ENCODE peak calls at places on chromosomes 5 and 9, in five cellular contexts. F is ovary, O is astrocyte, K is adrenal gland, X is colonic mucosa. J is an unnamed sample. For H3K36me3 and H3K9me3, the result is how much of the 10 kb centered on the place peaks cover.

GRCh38 chr9:109020113-109020512 is 6.8 kb upstream of the CTNNAL1 start:
- DNase-seq in F (no peak), O (no peak), K (no peak), X (no peak), J (no peak)

GRCh38 chr5:180070726-180071417 is 687 bp downstream of the RNF130 start:
- DNase-seq in F (no peak), O (peak), K (peak), X (peak), J (peak)

GRCh38 chr5:63963080-63963735 is 963 bp upstream of the HTR1A start:
- DNase-seq in F (peak), O (peak), K (peak), X (peak), J (peak)

GRCh38 chr9:74117731-74118130 is 379.4 kb upstream of the RORB start:
- DNase-seq in F (no peak), O (peak), K (no peak), X (no peak), J (no peak)

GRCh38 chr5:32628049-32628803 is 42.9 kb downstream of the SUB1 start:
- DNase-seq in F (no peak), O (peak), K (no peak), X (no peak), J (no peak)

GRCh38 chr5:172760933-172761332 is 10.1 kb downstream of the DUSP1 start:
- DNase-seq in F (no peak), O (no peak), K (no peak), X (no peak), J (no peak)

GRCh38 chr5:60852940-60853339 is 8.9 kb upstream of the ELOVL7 start:
- DNase-seq in F (no peak), O (no peak), K (no peak), X (no peak), J (no peak)

GRCh38 chr9:27086818-27087680 is 22.0 kb upstream of the TEK start:
- DNase-seq in F (no peak), O (peak), K (no peak), X (no peak), J (peak)

GRCh38 chr9:125805057-125805456 is 57.9 kb downstream of the PBX3 start:
- DNase-seq in F (no peak), O (peak), K (no peak), X (no peak), J (peak)

GRCh38 chr5:52204310-52204709 is 583.4 kb upstream of the ITGA1 start:
- DNase-seq in F (no peak), O (no peak), K (no peak), X (no peak), J (no peak)

GRCh38 chr5:76145945-76146344 is 62.8 kb downstream of the SV2C start:
- DNase-seq in F (no peak), O (no peak), K (no peak), X (peak), J (no peak)

GRCh38 chr9:2934883-2935282 is 91.0 kb upstream of the PUM3 start:
- DNase-seq in F (no peak), O (no peak), K (no peak), X (no peak), J (no peak)
- H3K36me3 ChIP-seq in F (under half), O (under half), K (under half), X (under half), J (under half)

DNA sequence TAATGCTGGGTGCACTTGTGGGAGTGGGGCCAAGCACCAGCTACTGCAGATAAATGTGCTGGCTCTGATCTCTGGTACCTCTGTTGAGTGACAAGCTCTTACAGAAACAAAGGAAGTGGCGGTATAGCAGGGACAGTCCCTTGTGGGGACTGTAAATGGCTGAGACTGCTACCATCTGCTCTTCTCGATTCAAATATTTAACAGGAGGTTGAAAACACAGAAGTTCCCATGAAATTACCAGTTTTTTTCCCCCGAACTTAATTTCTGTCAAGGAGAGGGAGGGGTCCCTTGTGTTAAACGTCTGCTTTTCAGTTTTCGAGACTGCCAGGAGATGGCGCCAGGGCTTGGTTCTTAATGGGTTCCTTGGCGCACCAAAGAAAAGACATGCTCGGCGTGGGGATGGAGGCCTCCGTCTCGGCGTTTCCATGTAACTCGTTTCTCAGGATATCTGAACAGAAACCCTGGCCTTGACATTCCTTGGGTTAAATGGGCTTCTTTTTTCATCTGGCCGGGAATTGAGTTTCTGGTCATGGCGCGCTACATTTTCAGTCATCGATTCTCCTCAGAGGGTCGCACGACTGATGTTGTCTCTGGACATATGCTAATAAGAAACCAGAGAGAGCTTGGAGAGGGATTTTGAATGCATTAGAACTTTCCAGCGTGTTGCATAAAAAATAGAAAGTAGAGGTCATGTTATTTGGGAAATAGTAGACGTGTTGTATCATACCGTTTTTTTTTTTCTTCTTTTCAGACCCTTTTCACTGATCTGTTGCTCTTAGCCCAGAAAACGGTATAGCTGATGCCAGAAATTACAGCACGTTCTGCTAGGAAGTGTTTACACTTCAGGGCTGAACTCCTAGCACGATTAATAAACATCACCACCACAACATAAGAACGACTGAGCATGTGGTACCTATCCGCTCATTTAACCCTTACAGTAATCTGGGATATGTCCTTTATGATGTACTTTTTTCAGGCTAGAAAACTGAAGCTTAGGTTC is 64.0 kb downstream of the CARTPT start:
- DNase-seq in F (peak), O (peak), K (peak), X (peak), J (peak)
- H3K4me3 ChIP-seq in F (peak), O (peak), K (peak), X (no peak), J (peak)

GRCh38 chr5:1037671-1038416 is 29.2 kb downstream of the NKD2 start:
- DNase-seq in F (no peak), O (no peak), K (no peak), X (no peak), J (no peak)
- H3K9me3 ChIP-seq in F (under half), O (under half), K (under half), X (under half), J (under half)

DNA sequence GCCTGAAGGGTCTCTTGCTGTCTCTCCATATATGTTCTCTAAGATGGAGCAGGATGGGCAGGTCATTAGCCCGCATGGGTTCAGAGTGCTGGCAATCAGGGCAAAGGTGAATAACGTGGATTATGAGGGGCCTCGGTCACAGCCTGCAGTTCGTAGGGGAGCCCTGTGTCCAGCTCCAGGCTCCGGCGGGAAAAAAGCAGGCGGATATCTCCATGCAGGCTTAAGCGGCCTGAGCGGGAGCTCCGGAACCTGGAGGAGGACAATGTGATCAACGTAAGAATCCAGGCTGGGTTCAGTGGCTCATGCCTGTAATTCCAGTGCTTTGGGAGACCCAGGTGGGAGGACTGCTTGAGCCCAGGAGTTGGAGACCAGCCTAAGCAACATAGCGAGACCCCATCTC is 2.2 kb upstream of the STOML2 start:
- DNase-seq in F (no peak), O (no peak), K (no peak), X (no peak), J (no peak)
- H3K36me3 ChIP-seq in F (under half), O (under half), K (under half), X (under half), J (under half)

DNA sequence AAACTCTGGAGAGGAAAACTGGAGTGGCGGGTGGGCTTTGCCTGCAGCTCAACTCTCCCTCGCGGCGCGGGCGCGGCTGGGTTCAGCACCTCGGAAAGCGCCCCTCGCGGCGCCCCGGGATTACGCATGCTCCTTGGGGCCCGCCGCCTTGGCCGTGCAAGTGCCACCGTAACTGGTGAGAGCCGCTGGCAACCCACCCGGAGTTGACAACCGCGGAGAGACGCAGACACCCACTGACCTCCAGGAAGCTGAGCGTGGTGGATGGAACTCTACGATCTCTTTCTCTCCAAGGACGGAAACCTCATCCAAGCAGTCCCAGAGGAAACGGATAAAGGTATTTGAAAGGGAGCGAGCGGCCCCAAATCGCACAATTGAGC is 194 bp upstream of the RXFP3 start:
- DNase-seq in F (peak), O (peak), K (peak), X (peak), J (peak)
- H3K4me3 ChIP-seq in F (no peak), O (peak), K (peak), X (no peak), J (no peak)

GRCh38 chr9:123727332-123727731 is 202.6 kb downstream of the DENND1A start:
- DNase-seq in F (no peak), O (no peak), K (no peak), X (no peak), J (no peak)
- H3K9me3 ChIP-seq in F (under half), O (under half), K (under half), X (under half), J (under half)

DNA sequence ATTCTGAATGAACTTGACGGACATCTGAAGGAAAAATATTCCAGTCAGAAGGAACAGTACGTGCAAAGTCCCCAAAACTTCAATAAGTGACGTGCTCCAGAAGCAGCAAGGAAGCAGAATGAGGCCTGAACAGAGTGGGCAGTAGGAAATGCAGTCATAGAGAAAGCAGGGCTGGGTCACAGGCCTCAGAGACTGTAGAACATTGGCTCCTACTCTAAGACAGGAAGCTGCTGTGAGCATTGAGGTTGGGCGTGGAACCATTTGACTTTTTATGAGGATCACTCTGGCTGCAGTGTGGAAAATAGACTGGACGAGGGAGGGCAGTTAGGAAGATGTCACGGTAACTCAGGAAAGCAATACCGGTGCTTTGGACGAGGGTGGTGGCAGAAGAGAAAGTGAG is 64.0 kb downstream of the DOCK8 start:
- DNase-seq in F (no peak), O (no peak), K (no peak), X (peak), J (no peak)
- H3K36me3 ChIP-seq in F (under half), O (under half), K (under half), X (under half), J (under half)

J was measured in MG63.